ENCODE peak calls at places on chromosomes 16 and 17, in four cellular contexts. F, T, I and N are unnamed samples.
A peak's percentile ranks its signal among the peaks of the same experiment; 100 is the strongest.

GRCh38 chr17:19672009-19672837 is 23.7 kb downstream of the ALDH3A2 start:
- DNase-seq in T (no peak), I (no peak), F (peak; percentile 8), N (peak; percentile 94)

GRCh38 chr17:732788-733720 is 658 bp downstream of the TLCD3A start:
- DNase-seq in I (no peak), F (peak; percentile 37), T (peak; percentile 51), N (no peak)

GRCh38 chr17:10149573-10150399 is 48.6 kb downstream of the GAS7 start:
- DNase-seq in I (no peak), T (peak; percentile 35), F (peak; percentile 86), N (no peak)

GRCh38 chr16:11251525-11252481 is 4.2 kb downstream of the SOCS1 start:
- DNase-seq in I (no peak), T (no peak), F (peak; percentile 91), N (no peak)

GRCh38 chr16:24645739-24646645 is 83.5 kb upstream of the TNRC6A start:
- DNase-seq in T (peak; percentile 97), I (no peak), F (peak; percentile 100), N (peak; percentile 57)

GRCh38 chr17:63834431-63835166 is 7.1 kb upstream of the FTSJ3 start:
- DNase-seq in F (peak; percentile 85), I (peak; percentile 59), T (peak; percentile 95), N (peak; percentile 81)

GRCh38 chr16:31138621-31139578 is 3.4 kb upstream of the PRSS8 start:
- DNase-seq in I (no peak), F (peak; percentile 70), T (peak; percentile 64), N (peak; percentile 41)

GRCh38 chr17:34370376-34370996 is 7.5 kb upstream of the CCL1 start:
- DNase-seq in T (no peak), F (no peak), I (no peak), N (no peak)

GRCh38 chr16:24151482-24151939 is 104.6 kb upstream of the CACNG3 start:
- DNase-seq in I (no peak), T (no peak), F (peak; percentile 0), N (no peak)

GRCh38 chr17:60455378-60455777 is 33.1 kb downstream of the CHCT1 start:
- DNase-seq in F (peak; percentile 18), T (no peak), I (no peak), N (no peak)

GRCh38 chr16:11743308-11744074 is 834 bp upstream of the TXNDC11 start:
- DNase-seq in T (peak; percentile 86), I (no peak), F (peak; percentile 49), N (peak; percentile 98)

GRCh38 chr17:81241648-81242420 is 2.7 kb downstream of the NDUFAF8 start:
- DNase-seq in I (peak; percentile 78), F (peak; percentile 13), T (peak; percentile 63), N (peak; percentile 57)

GRCh38 chr16:11181889-11182279 is 74.1 kb downstream of the SOCS1 start:
- DNase-seq in F (peak; percentile 61), I (no peak), T (no peak), N (no peak)

GRCh38 chr17:81939881-81940385 is 2.8 kb upstream of the PYCR1 start:
- DNase-seq in T (no peak), I (no peak), F (no peak), N (no peak)

GRCh38 chr17:1713878-1714487 is 3.8 kb upstream of the TLCD2 start:
- DNase-seq in I (no peak), T (peak; percentile 86), F (peak; percentile 32), N (peak; percentile 75)

GRCh38 chr17:61454095-61454931 is 2.1 kb downstream of the TBX4 start:
- DNase-seq in I (no peak), T (no peak), F (no peak), N (no peak)

GRCh38 chr16:62208934-62209333 is 172.7 kb upstream of the CDH8 start:
- DNase-seq in I (no peak), T (no peak), F (no peak), N (no peak)

GRCh38 chr17:7191571-7192270 is 12.6 kb upstream of the ASGR1 start:
- DNase-seq in F (peak; percentile 31), I (peak; percentile 47), T (peak; percentile 51), N (peak; percentile 50)

GRCh38 chr16:26195225-26195624 is 503.5 kb downstream of the HS3ST4 start:
- DNase-seq in F (no peak), I (no peak), T (no peak), N (no peak)

GRCh38 chr17:50920891-50921595 is 54.9 kb upstream of the TOB1 start:
- DNase-seq in I (no peak), F (no peak), T (no peak), N (no peak)

GRCh38 chr17:50867856-50868438 is 1.8 kb upstream of the TOB1 start:
- DNase-seq in T (no peak), I (peak; percentile 27), F (peak; percentile 60), N (no peak)

GRCh38 chr16:21184834-21185233 is 26.4 kb downstream of the LDAF1 start:
- DNase-seq in I (no peak), F (no peak), T (no peak), N (no peak)

GRCh38 chr16:68972008-68972407 is 128.7 kb downstream of the TANGO6 start:
- DNase-seq in I (no peak), F (no peak), T (no peak), N (no peak)

GRCh38 chr16:67661101-67661661 is 421 bp downstream of the PARD6A start:
- DNase-seq in I (no peak), T (peak; percentile 41), F (peak; percentile 52), N (no peak)

DNA sequence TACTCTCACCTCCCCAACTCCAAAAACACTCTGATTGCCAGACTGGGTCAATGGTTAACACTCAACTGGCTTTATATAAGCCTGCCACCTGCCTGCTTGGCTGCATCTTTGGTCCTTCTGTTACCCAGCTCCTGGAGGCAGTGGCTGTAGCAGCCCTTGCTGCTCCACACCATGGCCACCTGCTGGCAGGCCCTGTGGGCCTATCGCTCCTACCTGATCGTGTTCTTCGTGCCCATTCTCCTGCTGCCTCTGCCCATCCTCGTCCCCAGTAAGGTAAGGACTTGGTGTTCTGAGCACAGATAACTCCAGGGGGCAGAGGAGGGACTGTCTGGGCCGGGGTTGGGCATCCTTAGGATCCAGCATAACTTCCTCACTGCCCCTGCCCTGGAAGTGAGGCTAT is at the start of gene SLC13A2:
- DNase-seq in I (no peak), F (no peak), T (no peak), N (no peak)
- TF ChIP-seq MAZ in I (no peak), F (no peak), T (no peak), N (no peak)

GRCh38 chr17:27559996-27560481 is 70.9 kb upstream of the LGALS9 start:
- DNase-seq in T (peak; percentile 60), F (peak; percentile 93), I (no peak), N (no peak)
- TF ChIP-seq BHLHE40 in T (no peak), F (no peak), I (no peak), N (no peak)

GRCh38 chr17:42119301-42119700 is 1.9 kb downstream of the KAT2A start:
- DNase-seq in F (no peak), T (no peak), I (no peak), N (no peak)

GRCh38 chr17:42117397-42118125 is 3.6 kb downstream of the KAT2A start:
- DNase-seq in I (no peak), T (no peak), F (no peak), N (no peak)

GRCh38 chr17:42116705-42117396 is 4.3 kb downstream of the KAT2A start:
- DNase-seq in F (peak; percentile 79), I (peak; percentile 63), T (peak; percentile 89), N (peak; percentile 85)

GRCh38 chr17:42118126-42118510 is 3.0 kb downstream of the KAT2A start:
- DNase-seq in I (no peak), F (no peak), T (no peak), N (no peak)

DNA sequence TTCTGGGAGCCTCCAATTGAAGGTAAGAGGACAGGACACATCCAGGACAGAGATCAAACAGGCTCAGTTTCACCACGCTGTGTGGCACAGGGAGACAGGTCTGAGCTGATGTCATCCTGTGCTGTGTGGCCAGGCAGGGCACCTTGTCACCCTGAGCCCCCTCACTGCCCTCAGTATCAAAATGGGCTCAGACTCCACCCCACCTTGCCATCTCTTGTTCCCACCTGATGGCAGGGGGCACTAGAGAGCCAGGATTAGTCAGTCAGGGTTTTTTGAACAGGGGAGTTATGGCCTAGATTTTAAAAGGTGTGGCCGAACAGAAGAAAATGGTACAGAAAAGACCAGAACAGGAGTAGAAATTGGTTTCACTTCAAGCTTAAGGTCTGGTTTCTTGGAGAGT is 2.6 kb downstream of the KAT2A start:
- DNase-seq in T (peak; percentile 61), F (peak; percentile 25), I (peak; percentile 51), N (peak; percentile 52)
- TF ChIP-seq MAZ in T (no peak), F (no peak), I (no peak), N (no peak)

GRCh38 chr17:49046912-49047311 is 49.7 kb downstream of the IGF2BP1 start:
- DNase-seq in I (no peak), T (no peak), F (no peak), N (no peak)

GRCh38 chr17:49051269-49051668 is 54.1 kb downstream of the IGF2BP1 start:
- DNase-seq in T (no peak), F (no peak), I (no peak), N (no peak)

GRCh38 chr17:49050611-49051010 is 53.4 kb downstream of the IGF2BP1 start:
- DNase-seq in I (no peak), F (no peak), T (no peak), N (no peak)

GRCh38 chr17:49045376-49045775 is 48.2 kb downstream of the IGF2BP1 start:
- DNase-seq in T (no peak), I (no peak), F (peak; percentile 13), N (no peak)

GRCh38 chr17:49049265-49049664 is 52.1 kb downstream of the IGF2BP1 start:
- DNase-seq in I (no peak), F (no peak), T (no peak), N (no peak)
- TF ChIP-seq BHLHE40 in I (no peak), F (no peak), T (no peak), N (no peak)

DNA sequence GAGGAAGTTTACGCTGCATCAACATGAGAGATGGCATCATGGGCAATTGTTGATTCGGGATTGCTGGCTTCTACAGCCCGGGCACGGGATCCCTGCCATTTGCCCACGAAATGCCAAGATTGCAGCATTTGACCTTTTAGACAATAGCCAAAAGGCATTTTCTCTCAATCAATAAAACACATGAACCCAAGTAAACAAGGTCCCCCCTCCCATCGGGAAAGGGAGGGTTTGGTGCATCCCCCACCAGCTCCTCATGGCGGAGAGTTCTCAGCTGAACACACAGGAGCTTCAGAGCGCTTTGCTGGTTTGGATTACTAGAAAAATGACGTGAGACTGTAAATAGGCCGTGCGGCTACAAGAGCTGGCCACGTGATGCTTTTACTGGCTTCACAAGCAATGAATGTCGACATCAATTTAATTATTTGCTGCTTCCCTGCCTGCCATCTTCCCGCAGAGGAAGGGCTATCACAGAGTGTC is 147.6 kb downstream of the C16orf95 start:
- DNase-seq in T (no peak), F (peak; percentile 35), I (no peak), N (peak; percentile 15)
- TF ChIP-seq MAZ in T (no peak), F (no peak), I (no peak), N (peak; percentile 63)

DNA sequence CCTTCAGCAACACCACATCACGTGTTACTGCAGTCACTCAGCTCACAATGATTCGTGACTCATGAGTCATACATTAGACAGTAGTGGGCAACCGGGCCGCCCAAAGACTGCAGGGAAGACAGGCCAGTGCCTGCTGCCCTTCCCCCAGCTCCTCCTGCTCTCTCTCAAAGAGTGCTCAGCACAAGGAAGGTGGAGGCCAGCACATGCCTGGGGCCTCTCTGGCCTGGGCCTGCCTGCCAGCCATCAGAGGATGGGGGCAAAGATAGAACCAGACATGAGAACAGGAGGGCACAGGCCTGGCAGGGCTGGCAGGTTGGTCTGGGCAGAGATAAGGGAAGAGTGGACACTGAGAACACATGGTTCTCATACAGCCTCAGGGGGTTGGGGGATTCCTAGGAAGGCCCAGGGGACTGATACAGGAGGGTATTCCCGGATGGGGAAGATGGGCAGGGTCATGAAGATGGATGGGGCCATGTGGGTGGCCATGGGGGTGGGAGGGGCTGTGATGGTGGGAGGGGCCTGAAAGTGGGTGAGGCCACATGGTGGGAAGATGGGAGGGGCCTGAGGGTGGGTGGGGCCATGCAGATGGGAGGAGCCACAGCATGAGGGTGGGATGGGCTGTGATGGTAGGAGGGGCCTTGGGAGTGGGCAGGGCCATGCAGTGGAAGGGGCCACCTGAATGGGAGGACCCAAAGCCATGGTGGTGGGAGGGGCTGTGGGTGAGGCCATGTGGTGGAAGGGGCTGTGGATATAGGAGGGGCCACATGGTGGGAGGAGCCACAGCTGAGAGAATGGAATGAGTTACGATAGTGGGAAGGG is 29.0 kb downstream of the KATNB1 start:
- DNase-seq in F (peak; percentile 90), T (peak; percentile 98), I (peak; percentile 100), N (peak; percentile 46)
- TF ChIP-seq BHLHE40 in F (peak; percentile 90), T (no peak), I (no peak), N (no peak)